ENCODE peak calls at places on chromosomes 12 and 14, in ten cellular contexts. E is left ventricle myocardium inferior, M is GM23248, V is lower lobe of right lung, P is adrenal gland, A is heart right ventricle, G is neural progenitor cell, Z is H1, O is small intestine, R is SK-N-SH. B is an unnamed sample. For H3K4me1, the result is how much of the 10 kb centered on the place peaks cover.

GRCh38 chr12:131855521-131856142 is 27.4 kb downstream of the MMP17 start:
- DNase-seq in E (no peak), M (no peak), V (no peak), P (no peak), A (no peak), G (no peak), Z (no peak), O (no peak), R (no peak), B (no peak)

GRCh38 chr12:89695830-89696229 is 12.8 kb downstream of the ATP2B1 start:
- DNase-seq in E (no peak), M (no peak), V (no peak), P (no peak), A (no peak), G (no peak), Z (no peak), O (peak), R (no peak), B (no peak)

GRCh38 chr12:3587402-3588013 is 96.5 kb downstream of the PRMT8 start:
- DNase-seq in E (no peak), M (no peak), V (no peak), P (no peak), A (no peak), G (no peak), Z (no peak), O (no peak), R (no peak), B (no peak)

GRCh38 chr12:102638777-102639176 is 158.4 kb upstream of the IGF1 start:
- DNase-seq in E (no peak), M (peak), V (no peak), P (no peak), A (no peak), G (no peak), Z (no peak), O (no peak), R (no peak), B (no peak)

GRCh38 chr14:80781968-80782367 is 159.6 kb downstream of the CEP128 start:
- DNase-seq in E (no peak), M (no peak), V (no peak), P (no peak), A (no peak), G (no peak), Z (no peak), O (no peak), R (no peak), B (no peak)

GRCh38 chr12:70278945-70279344 is 35.7 kb downstream of the CNOT2 start:
- DNase-seq in E (no peak), M (no peak), V (no peak), P (no peak), A (no peak), G (no peak), Z (no peak), O (no peak), R (no peak), B (no peak)

GRCh38 chr14:50013198-50013918 is 103.0 kb downstream of the VCPKMT start:
- DNase-seq in E (no peak), M (peak), V (no peak), P (no peak), A (no peak), G (no peak), Z (no peak), O (peak), R (no peak), B (no peak)

GRCh38 chr12:65663097-65663496 is 161.2 kb upstream of the HMGA2 start:
- DNase-seq in E (no peak), M (no peak), V (no peak), P (no peak), A (no peak), G (no peak), Z (no peak), O (no peak), R (no peak), B (no peak)

GRCh38 chr14:77076118-77076631 is 21.9 kb upstream of the CIPC start:
- DNase-seq in E (peak), M (no peak), V (peak), P (peak), A (peak), G (peak), Z (no peak), O (peak), R (no peak), B (no peak)

GRCh38 chr12:12267801-12268200 is 957 bp upstream of the LRP6 start:
- DNase-seq in E (no peak), M (no peak), V (no peak), P (no peak), A (no peak), G (peak), Z (no peak), O (peak), R (peak), B (no peak)

GRCh38 chr12:58395470-58395869 is 454.1 kb downstream of the ATP23 start:
- DNase-seq in E (no peak), M (peak), V (no peak), P (no peak), A (no peak), G (no peak), Z (no peak), O (no peak), R (no peak), B (no peak)

GRCh38 chr14:75333523-75334190 is 55.0 kb downstream of the FOS start:
- DNase-seq in E (no peak), M (no peak), V (peak), P (no peak), A (no peak), G (no peak), Z (no peak), O (no peak), R (no peak), B (no peak)

GRCh38 chr14:23182372-23183014 is 967 bp downstream of the SLC7A8 start:
- DNase-seq in E (no peak), M (peak), V (peak), P (peak), A (no peak), G (peak), Z (peak), O (peak), R (no peak), B (no peak)

GRCh38 chr12:113142173-113142885 is 6.8 kb upstream of the RASAL1 start:
- DNase-seq in E (peak), M (no peak), V (peak), P (peak), A (no peak), G (no peak), Z (no peak), O (peak), R (peak), B (no peak)

GRCh38 chr12:126033746-126034145 is 968.5 kb downstream of the AACS start:
- DNase-seq in E (no peak), M (no peak), V (no peak), P (no peak), A (no peak), G (no peak), Z (no peak), O (peak), R (no peak), B (no peak)

GRCh38 chr12:116216022-116216756 is 61.3 kb downstream of the MED13L start:
- DNase-seq in E (no peak), M (no peak), V (no peak), P (no peak), A (no peak), G (no peak), Z (no peak), O (peak), R (no peak), B (no peak)

GRCh38 chr12:92411687-92412086 is 266.0 kb upstream of the BTG1 start:
- DNase-seq in E (no peak), M (no peak), V (no peak), P (no peak), A (no peak), G (no peak), Z (no peak), O (no peak), R (peak), B (peak)

GRCh38 chr12:132250707-132251106 is 78.7 kb downstream of the GALNT9 start:
- DNase-seq in E (no peak), M (no peak), V (peak), P (no peak), A (no peak), G (no peak), Z (no peak), O (no peak), R (no peak), B (no peak)

GRCh38 chr14:64795211-64795610 is 84.5 kb downstream of the SPTB start:
- DNase-seq in E (no peak), M (no peak), V (no peak), P (no peak), A (no peak), G (no peak), Z (no peak), O (no peak), R (no peak), B (no peak)

GRCh38 chr12:90858261-90858660 is 96.7 kb downstream of the CCER1 start:
- DNase-seq in E (no peak), M (no peak), V (no peak), P (no peak), A (peak), G (peak), Z (no peak), O (peak), R (no peak), B (no peak)

GRCh38 chr12:99619389-99620158 is 28.0 kb upstream of the GARIN6 start:
- DNase-seq in E (no peak), M (peak), V (no peak), P (peak), A (no peak), G (peak), Z (no peak), O (peak), R (peak), B (no peak)

GRCh38 chr14:89221109-89221508 is 195.9 kb downstream of the FOXN3 start:
- DNase-seq in E (no peak), M (peak), V (no peak), P (no peak), A (no peak), G (no peak), Z (no peak), O (peak), R (no peak), B (no peak)

GRCh38 chr14:28886940-28887339 is 120.4 kb downstream of the FOXG1 start:
- DNase-seq in E (no peak), M (no peak), V (no peak), P (no peak), A (no peak), G (no peak), Z (no peak), O (no peak), R (no peak), B (no peak)
- H3K4me1 ChIP-seq in E (under half), M (under half), V (under half), P (under half), A (under half), G (under half), Z (under half), O (under half), R (under half), B (under half)

GRCh38 chr14:104803916-104804371 is 3.0 kb downstream of the ZBTB42 start:
- DNase-seq in E (no peak), M (peak), V (no peak), P (no peak), A (no peak), G (no peak), Z (no peak), O (no peak), R (peak), B (no peak)
- H3K4me1 ChIP-seq in E (half or more), M (under half), V (half or more), P (under half), A (under half), G (under half), Z (under half), O (under half), R (under half), B (under half)

GRCh38 chr12:25083211-25083610 is 111.7 kb downstream of the DNAI7 start:
- DNase-seq in E (no peak), M (no peak), V (no peak), P (no peak), A (no peak), G (no peak), Z (no peak), O (no peak), R (no peak), B (no peak)
- H3K4me1 ChIP-seq in E (under half), M (under half), V (under half), P (under half), A (under half), G (under half), Z (under half), O (under half), R (under half), B (under half)

GRCh38 chr14:105471823-105472495 is 2.7 kb upstream of the CRIP2 start:
- DNase-seq in E (peak), M (no peak), V (no peak), P (no peak), A (peak), G (no peak), Z (no peak), O (no peak), R (no peak), B (no peak)

GRCh38 chr14:105473033-105473676 is 1.5 kb upstream of the CRIP2 start:
- DNase-seq in E (peak), M (no peak), V (no peak), P (no peak), A (peak), G (no peak), Z (no peak), O (no peak), R (peak), B (no peak)

GRCh38 chr14:105470812-105471771 is 3.5 kb upstream of the CRIP2 start:
- DNase-seq in E (peak), M (no peak), V (no peak), P (no peak), A (peak), G (peak), Z (no peak), O (no peak), R (peak), B (no peak)

GRCh38 chr14:105473677-105474477 is 744 bp upstream of the CRIP2 start:
- DNase-seq in E (peak), M (peak), V (peak), P (peak), A (peak), G (peak), Z (no peak), O (peak), R (peak), B (no peak)

DNA sequence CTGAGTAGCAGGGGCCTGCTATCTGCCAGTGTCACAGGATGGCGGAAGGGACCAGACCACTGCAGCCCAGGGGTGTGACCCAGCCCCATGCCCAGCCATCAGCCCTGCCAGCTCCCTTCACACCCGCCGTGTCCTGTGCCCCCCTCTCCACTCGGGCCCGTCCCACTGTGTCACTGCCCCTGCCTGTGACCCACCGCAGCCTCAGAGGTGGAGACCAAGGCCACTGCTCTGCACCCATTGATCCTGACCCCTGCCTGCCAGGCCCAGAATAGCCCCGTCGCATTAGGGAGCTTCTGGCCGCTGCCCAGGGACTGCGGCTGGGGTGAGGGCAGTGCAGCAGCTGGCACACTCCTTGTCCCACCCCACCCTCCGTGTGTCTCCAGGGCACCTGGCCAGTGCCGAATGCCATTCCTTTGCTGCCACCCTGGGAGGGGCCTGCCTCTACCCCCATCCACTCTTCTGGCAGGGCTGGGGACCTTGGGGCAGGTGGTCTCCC is 2.1 kb upstream of the CRIP2 start:
- DNase-seq in E (peak), M (no peak), V (peak), P (no peak), A (peak), G (no peak), Z (no peak), O (no peak), R (peak), B (no peak)
- H3K4me1 ChIP-seq in E (half or more), M (under half), V (half or more), P (half or more), A (half or more), G (under half), Z (under half), O (under half), R (under half), B (half or more)

GRCh38 chr12:121990692-121991603 is 30.7 kb upstream of the BCL7A start:
- DNase-seq in E (no peak), M (peak), V (no peak), P (no peak), A (no peak), G (no peak), Z (no peak), O (no peak), R (no peak), B (no peak)
- H3K4me1 ChIP-seq in E (under half), M (under half), V (under half), P (under half), A (under half), G (under half), Z (under half), O (under half), R (under half), B (under half)

DNA sequence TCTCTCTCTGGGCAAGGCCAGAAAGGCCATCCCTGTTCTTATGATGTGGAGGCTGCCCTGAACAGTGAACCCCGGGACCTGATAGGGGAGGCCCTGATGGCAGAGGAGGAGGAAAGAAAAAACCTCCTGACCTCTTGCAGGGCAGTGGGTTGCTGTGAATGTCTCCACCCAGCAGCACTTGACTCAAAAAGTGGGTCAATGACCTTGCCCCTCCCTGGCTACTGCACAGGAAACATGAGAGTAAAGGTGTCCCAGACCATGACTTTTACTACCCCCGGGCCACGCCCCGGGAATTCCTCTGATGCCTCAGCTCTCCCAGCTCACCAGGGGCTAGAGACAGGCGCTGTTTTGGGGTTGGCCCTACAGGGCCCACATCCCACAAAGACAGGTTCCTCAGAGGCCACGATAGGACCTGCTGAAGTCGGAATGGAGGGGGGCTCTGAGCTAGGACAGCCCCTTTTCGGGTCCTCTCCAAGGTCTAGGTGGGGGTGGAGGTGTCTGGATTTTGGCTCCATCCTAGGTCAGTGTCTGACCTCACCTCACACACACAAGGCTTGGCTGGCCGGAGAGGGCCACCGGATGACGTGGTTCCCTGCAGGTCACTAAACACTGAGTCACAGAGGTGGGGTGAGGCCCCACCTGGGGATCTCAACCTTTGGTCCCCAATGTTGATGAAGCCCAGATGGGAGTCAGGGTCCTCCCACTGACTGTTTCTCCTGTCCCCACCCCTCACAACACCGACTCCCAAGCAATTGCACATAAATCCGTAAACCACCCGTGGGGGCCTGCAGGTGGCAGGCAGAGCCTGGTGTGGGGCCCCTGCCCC is 1.6 kb downstream of the RHOF start:
- DNase-seq in E (no peak), M (no peak), V (no peak), P (no peak), A (no peak), G (no peak), Z (no peak), O (peak), R (no peak), B (no peak)
- H3K4me1 ChIP-seq in E (half or more), M (under half), V (half or more), P (half or more), A (under half), G (under half), Z (under half), O (under half), R (under half), B (half or more)

GRCh38 chr14:100106260-100106659 is 41.0 kb downstream of the EVL start:
- DNase-seq in E (no peak), M (no peak), V (peak), P (no peak), A (no peak), G (no peak), Z (no peak), O (no peak), R (no peak), B (no peak)

GRCh38 chr14:100106661-100107112 is 41.5 kb downstream of the EVL start:
- DNase-seq in E (no peak), M (no peak), V (no peak), P (no peak), A (peak), G (no peak), Z (no peak), O (no peak), R (no peak), B (no peak)

GRCh38 chr14:100104523-100105300 is 39.5 kb downstream of the EVL start:
- DNase-seq in E (no peak), M (peak), V (no peak), P (no peak), A (no peak), G (no peak), Z (no peak), O (no peak), R (no peak), B (no peak)

GRCh38 chr14:100104006-100104352 is 38.8 kb downstream of the EVL start:
- DNase-seq in E (no peak), M (no peak), V (no peak), P (no peak), A (no peak), G (no peak), Z (no peak), O (no peak), R (no peak), B (no peak)

GRCh38 chr14:100105357-100106169 is 40.3 kb downstream of the EVL start:
- DNase-seq in E (no peak), M (no peak), V (no peak), P (no peak), A (no peak), G (no peak), Z (no peak), O (no peak), R (no peak), B (no peak)
- H3K4me1 ChIP-seq in E (half or more), M (under half), V (half or more), P (under half), A (under half), G (under half), Z (under half), O (under half), R (under half), B (half or more)

GRCh38 chr14:61699092-61699491 is 3.8 kb downstream of the HIF1A start:
- DNase-seq in E (no peak), M (peak), V (no peak), P (no peak), A (no peak), G (peak), Z (no peak), O (no peak), R (no peak), B (no peak)
- H3K4me1 ChIP-seq in E (half or more), M (under half), V (half or more), P (half or more), A (under half), G (half or more), Z (under half), O (under half), R (under half), B (half or more)

DNA sequence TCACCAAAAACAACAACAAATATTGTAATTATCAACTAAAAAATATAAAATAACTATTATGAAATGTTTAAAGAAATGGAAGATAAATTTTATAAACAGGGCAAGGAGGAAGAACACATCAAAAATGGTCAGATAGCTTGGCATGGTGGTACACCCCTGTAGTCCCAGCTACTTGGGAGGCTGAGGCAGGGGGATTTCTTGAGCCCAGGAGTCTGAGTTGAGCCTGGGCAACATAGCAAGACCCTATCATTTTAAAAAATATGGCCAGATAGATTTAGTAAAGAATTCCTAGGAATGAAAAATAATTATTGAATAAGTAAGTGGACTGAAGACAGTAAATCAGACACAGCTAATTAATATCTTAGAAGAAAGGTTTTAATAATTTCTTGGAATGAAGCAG is 32.6 kb downstream of the ITPR2 start:
- DNase-seq in E (no peak), M (no peak), V (no peak), P (no peak), A (no peak), G (no peak), Z (no peak), O (no peak), R (no peak), B (no peak)
- H3K4me1 ChIP-seq in E (under half), M (under half), V (under half), P (under half), A (under half), G (under half), Z (under half), O (under half), R (under half), B (under half)

GRCh38 chr12:111406474-111407370 is 999 bp downstream of the SH2B3 start:
- DNase-seq in E (peak), M (peak), V (peak), P (peak), A (peak), G (peak), Z (no peak), O (no peak), R (peak), B (no peak)
- H3K4me1 ChIP-seq in E (half or more), M (under half), V (half or more), P (half or more), A (under half), G (under half), Z (under half), O (under half), R (under half), B (half or more)

B was measured in vagina.